ENCODE peak calls at places on chromosomes 11 and 22, in five cellular contexts. H is fibroblast of lung, X is AG09319, B is left ventricle myocardium inferior, S is sigmoid colon. P is an unnamed sample.

GRCh38 chr11:119888119-119888518 is 159.1 kb upstream of the NECTIN1 start:
- DNase-seq in H (no peak), X (no peak), B (no peak), S (no peak), P (no peak)

GRCh38 chr22:39431821-39432251 is 25.0 kb upstream of the MGAT3 start:
- DNase-seq in H (peak), X (no peak), B (peak), S (no peak), P (no peak)

GRCh38 chr22:10961043-10961860 is 4566.7 kb upstream of the OR11H1 start:
- DNase-seq in H (no peak), X (no peak), B (no peak), S (no peak), P (no peak)

GRCh38 chr11:111698852-111699559 is 67.2 kb downstream of the PPP2R1B start:
- DNase-seq in H (no peak), X (no peak), B (no peak), S (no peak), P (no peak)

GRCh38 chr11:17498475-17498874 is 21.8 kb upstream of the ABCC8 start:
- DNase-seq in H (no peak), X (no peak), B (no peak), S (no peak), P (no peak)

GRCh38 chr11:2587976-2588748 is 111.6 kb downstream of the KCNQ1OT1 start:
- DNase-seq in H (no peak), X (no peak), B (peak), S (peak), P (no peak)

GRCh38 chr11:83734120-83734519 is 448.0 kb upstream of the CCDC90B start:
- DNase-seq in H (no peak), X (no peak), B (no peak), S (no peak), P (no peak)

GRCh38 chr11:111932605-111932938 is 4.6 kb upstream of the DIXDC1 start:
- DNase-seq in H (no peak), X (no peak), B (no peak), S (no peak), P (no peak)

GRCh38 chr11:112694244-112694643 is 267.0 kb upstream of the NCAM1 start:
- DNase-seq in H (no peak), X (no peak), B (no peak), S (no peak), P (no peak)

GRCh38 chr11:128667873-128668272 is 26.0 kb upstream of the FLI1 start:
- DNase-seq in H (no peak), X (no peak), B (no peak), S (no peak), P (no peak)

GRCh38 chr22:25406510-25407210 is 157.8 kb upstream of the GRK3 start:
- DNase-seq in H (no peak), X (no peak), B (peak), S (peak), P (no peak)

GRCh38 chr22:25405854-25406509 is 158.5 kb upstream of the GRK3 start:
- DNase-seq in H (no peak), X (no peak), B (no peak), S (no peak), P (no peak)

GRCh38 chr22:25404556-25404922 is 159.9 kb upstream of the GRK3 start:
- DNase-seq in H (no peak), X (no peak), B (no peak), S (peak), P (no peak)

GRCh38 chr22:25403752-25404471 is 160.6 kb upstream of the GRK3 start:
- DNase-seq in H (peak), X (peak), B (no peak), S (peak), P (no peak)

GRCh38 chr22:25404923-25405853 is 159.3 kb upstream of the GRK3 start:
- DNase-seq in H (peak), X (peak), B (peak), S (peak), P (peak)
- TF ChIP-seq CTCF in H (no peak), X (no peak), B (no peak), S (no peak), P (no peak)

DNA sequence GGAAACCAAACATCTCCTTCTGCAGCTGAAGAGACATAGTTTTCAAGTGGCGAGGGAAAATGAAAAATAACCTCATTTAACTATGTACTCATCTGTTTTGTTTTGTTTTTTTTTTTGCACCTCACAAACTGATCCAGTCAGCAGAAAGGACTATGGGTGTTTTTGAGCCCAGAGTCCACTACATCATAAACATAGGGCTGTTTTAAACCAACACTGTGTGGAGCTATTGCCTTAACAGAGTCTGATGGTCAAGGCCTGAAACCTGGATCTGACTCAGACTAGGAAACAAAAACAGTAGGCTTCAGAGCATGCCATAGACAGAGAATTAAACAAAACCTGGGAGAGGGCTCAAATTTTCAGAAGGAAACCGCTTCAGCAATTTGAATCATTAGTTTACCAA is 99.3 kb upstream of the FSHB start:
- DNase-seq in H (no peak), X (no peak), B (no peak), S (no peak), P (no peak)
- TF ChIP-seq CTCF in H (no peak), X (no peak), B (peak), S (no peak), P (no peak)

DNA sequence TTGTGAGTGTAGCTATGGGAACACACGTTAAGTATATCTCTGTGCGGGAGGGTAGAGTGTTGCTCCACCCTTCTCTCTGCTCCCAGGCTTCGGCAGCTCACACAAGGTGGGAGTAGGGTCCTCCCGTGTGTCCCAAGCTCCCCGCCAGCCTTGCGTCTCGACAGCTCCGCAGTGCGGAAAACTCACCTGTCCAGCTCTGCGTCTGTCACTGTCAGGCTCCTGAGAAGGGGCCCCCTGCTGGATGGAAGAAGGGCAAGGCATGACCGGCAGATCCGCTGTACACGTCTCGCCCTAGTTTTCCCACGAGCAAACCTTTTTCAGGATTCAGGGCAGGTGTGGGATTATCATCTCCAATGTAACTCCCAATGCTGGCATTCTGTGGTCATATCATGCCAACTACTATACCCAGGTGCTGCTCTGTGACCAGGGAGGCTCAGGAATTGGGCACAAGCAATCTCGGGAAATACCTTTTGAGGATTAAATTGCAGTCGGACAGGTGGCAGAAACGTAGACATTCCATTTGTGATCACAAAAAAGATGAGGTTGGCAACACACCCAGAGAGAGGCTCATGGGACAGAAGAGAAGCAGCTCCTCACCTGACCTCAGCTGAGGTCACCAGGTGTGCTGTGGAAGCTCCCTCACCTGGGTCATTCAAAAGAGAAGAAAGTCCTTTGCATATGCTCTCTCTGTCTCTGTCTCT is 314.0 kb upstream of the B3GAT1 start:
- DNase-seq in H (no peak), X (no peak), B (no peak), S (no peak), P (no peak)
- TF ChIP-seq CTCF in H (no peak), X (no peak), B (no peak), S (no peak), P (peak)

GRCh38 chr22:46830841-46831240 is 68.4 kb downstream of the TBC1D22A start:
- DNase-seq in H (peak), X (no peak), B (no peak), S (no peak), P (no peak)

GRCh38 chr22:46835288-46835687 is 72.8 kb downstream of the TBC1D22A start:
- DNase-seq in H (no peak), X (no peak), B (no peak), S (no peak), P (no peak)

GRCh38 chr22:46830001-46830715 is 67.7 kb downstream of the TBC1D22A start:
- DNase-seq in H (peak), X (no peak), B (peak), S (peak), P (no peak)

GRCh38 chr22:46835693-46836092 is 73.2 kb downstream of the TBC1D22A start:
- DNase-seq in H (no peak), X (no peak), B (no peak), S (no peak), P (no peak)

GRCh38 chr22:46833228-46833627 is 70.8 kb downstream of the TBC1D22A start:
- DNase-seq in H (peak), X (no peak), B (no peak), S (no peak), P (no peak)
- TF ChIP-seq CTCF in H (peak), X (no peak), B (peak), S (no peak), P (peak)

GRCh38 chr22:43964314-43964857 is 9.1 kb downstream of the SAMM50 start:
- DNase-seq in H (no peak), X (no peak), B (no peak), S (no peak), P (no peak)
- TF ChIP-seq CTCF in H (no peak), X (no peak), B (no peak), S (no peak), P (no peak)

GRCh38 chr11:126573325-126574076 is 218.0 kb downstream of the ST3GAL4 start:
- DNase-seq in H (no peak), X (no peak), B (no peak), S (no peak), P (no peak)
- TF ChIP-seq CTCF in H (no peak), X (peak), B (no peak), S (no peak), P (no peak)

DNA sequence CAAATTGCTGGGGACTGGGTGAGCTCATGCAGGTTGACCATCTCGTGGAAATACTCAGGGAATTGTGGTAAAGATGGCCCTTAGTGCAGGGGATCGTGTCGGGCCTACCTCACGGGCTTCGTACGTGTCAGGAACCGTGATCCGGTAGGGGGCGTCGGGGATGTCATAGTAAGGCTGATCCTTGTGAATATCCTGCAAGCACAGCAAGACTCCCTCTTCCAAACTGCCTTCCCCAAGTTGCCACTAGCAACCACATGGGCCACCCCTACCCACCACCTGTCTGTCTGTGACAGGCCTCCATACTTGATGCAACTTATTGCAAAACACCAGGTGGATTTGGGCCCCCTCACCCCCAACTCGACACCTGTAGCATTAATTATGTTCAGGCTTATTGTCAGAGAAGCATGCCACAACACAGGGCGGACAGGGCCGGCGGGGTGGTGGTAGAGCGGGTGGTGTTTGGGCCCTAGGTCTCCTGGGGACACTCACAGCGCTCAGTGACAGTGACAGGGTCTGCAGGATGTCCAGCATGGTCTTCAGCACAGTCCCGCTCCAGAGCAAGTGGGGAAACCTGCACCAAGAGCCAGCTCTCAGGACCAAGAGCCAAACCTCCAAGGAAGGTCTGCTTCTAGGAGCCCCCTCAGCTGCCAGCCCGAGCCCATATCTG is 22.6 kb upstream of the SERPIND1 start:
- DNase-seq in H (no peak), X (no peak), B (no peak), S (no peak), P (no peak)
- TF ChIP-seq CTCF in H (peak), X (no peak), B (no peak), S (no peak), P (no peak)

DNA sequence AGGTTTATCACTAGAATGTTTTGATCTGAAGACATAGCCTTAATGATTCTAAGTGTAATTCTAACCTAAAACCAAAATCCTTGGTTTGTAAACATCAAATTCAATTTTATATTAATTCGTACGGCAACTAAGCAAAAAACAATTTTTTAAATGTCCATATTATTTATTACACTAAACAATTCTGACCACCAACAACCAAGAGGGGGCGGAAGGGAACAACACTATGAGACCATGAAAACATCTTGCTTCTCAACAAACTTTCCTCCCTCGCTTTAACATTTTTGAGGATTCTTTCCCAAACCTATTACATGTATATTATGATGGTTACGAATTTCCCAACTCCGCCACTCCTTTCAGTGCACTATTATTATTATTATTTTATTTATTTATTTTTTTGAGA is 6.5 kb upstream of the UCP2 start:
- DNase-seq in H (no peak), X (no peak), B (no peak), S (peak), P (no peak)
- TF ChIP-seq CTCF in H (no peak), X (peak), B (peak), S (no peak), P (no peak)

GRCh38 chr11:121652982-121653381 is 200.2 kb upstream of the SORL1-AS1 start:
- DNase-seq in H (peak), X (no peak), B (no peak), S (no peak), P (no peak)
- TF ChIP-seq CTCF in H (peak), X (peak), B (peak), S (peak), P (peak)

P was measured in mesothelial cell of epicardium.